ENCODE peak calls at places on chromosomes 3 and 15, in five cellular contexts. J is cardiac fibroblast, U is tibial nerve, D is heart right ventricle, V is AG10803. R is an unnamed sample.

GRCh38 chr3:33360136-33360825 is 79.9 kb downstream of the UBP1 start:
- DNase-seq in D (no peak), J (peak; percentile 93), U (no peak), V (peak; percentile 70), R (peak; percentile 29)

GRCh38 chr3:33131328-33132018 is 17.7 kb downstream of the CRTAP start:
- DNase-seq in D (no peak), U (no peak), V (peak; percentile 80), J (peak; percentile 84), R (no peak)

GRCh38 chr3:40329081-40329480 is 19.6 kb downstream of the EIF1B start:
- DNase-seq in D (no peak), J (no peak), U (no peak), V (no peak), R (no peak)

GRCh38 chr3:37514055-37514665 is 339.8 kb upstream of the LRRFIP2 start:
- DNase-seq in J (no peak), U (no peak), V (no peak), D (no peak), R (no peak)

GRCh38 chr3:169676925-169677537 is 13.5 kb upstream of the MECOM start:
- DNase-seq in U (no peak), D (no peak), J (no peak), V (no peak), R (no peak)

GRCh38 chr3:106212658-106213222 is 343.9 kb upstream of the CBLB start:
- DNase-seq in V (no peak), D (no peak), U (no peak), J (no peak), R (no peak)

GRCh38 chr3:149813367-149814281 is 609 bp downstream of the RNF13 start:
- DNase-seq in U (no peak), D (no peak), J (peak; percentile 52), V (peak; percentile 36), R (no peak)

GRCh38 chr15:58957101-58957973 is 23.9 kb upstream of the SLTM start:
- DNase-seq in V (peak; percentile 53), D (no peak), U (no peak), J (peak; percentile 77), R (no peak)

GRCh38 chr15:85527907-85528306 is 147.5 kb downstream of the AKAP13 start:
- DNase-seq in D (no peak), U (no peak), V (peak; percentile 95), J (peak; percentile 93), R (peak; percentile 26)

GRCh38 chr3:172140499-172141391 is 101.4 kb downstream of the FNDC3B start:
- DNase-seq in U (no peak), J (peak; percentile 100), V (peak; percentile 93), D (no peak), R (peak; percentile 88)

GRCh38 chr3:143084856-143085731 is 34.5 kb upstream of the CHST2 start:
- DNase-seq in D (no peak), U (no peak), J (peak; percentile 90), V (peak; percentile 31), R (no peak)

GRCh38 chr15:63347074-63347859 is 34.4 kb downstream of the CA12 start:
- DNase-seq in V (no peak), D (no peak), J (no peak), U (no peak), R (no peak)

GRCh38 chr15:63345391-63345752 is 36.3 kb downstream of the CA12 start:
- DNase-seq in U (no peak), D (no peak), V (no peak), J (no peak), R (no peak)

GRCh38 chr15:63348392-63348791 is 33.3 kb downstream of the CA12 start:
- DNase-seq in V (peak; percentile 73), D (peak; percentile 52), U (no peak), J (peak; percentile 83), R (no peak)

GRCh38 chr15:63341898-63342297 is 39.7 kb downstream of the CA12 start:
- DNase-seq in D (no peak), V (no peak), J (no peak), U (no peak), R (no peak)

GRCh38 chr15:63344737-63345390 is 36.8 kb downstream of the CA12 start:
- DNase-seq in V (peak; percentile 44), J (peak; percentile 34), U (no peak), D (no peak), R (no peak)
- H3K4me3 ChIP-seq in V (no peak overlapping the region), J (no peak overlapping the region), U (no peak overlapping the region), D (no peak overlapping the region), R (no peak overlapping the region)

GRCh38 chr3:177894021-177894690 is 642.1 kb upstream of the KCNMB2 start:
- DNase-seq in J (peak; percentile 55), U (no peak), V (no peak), D (no peak), R (no peak)

GRCh38 chr3:177898185-177898584 is 638.1 kb upstream of the KCNMB2 start:
- DNase-seq in D (no peak), J (no peak), V (no peak), U (no peak), R (no peak)

GRCh38 chr3:177887475-177887874 is 648.8 kb upstream of the KCNMB2 start:
- DNase-seq in D (no peak), U (no peak), V (no peak), J (no peak), R (no peak)

GRCh38 chr3:177889158-177889557 is 647.1 kb upstream of the KCNMB2 start:
- DNase-seq in U (no peak), D (no peak), V (no peak), J (no peak), R (no peak)

GRCh38 chr3:177893321-177893720 is 642.9 kb upstream of the KCNMB2 start:
- DNase-seq in V (peak; percentile 27), J (peak; percentile 21), D (no peak), U (no peak), R (no peak)
- TF ChIP-seq CTCF in V (peak; percentile 48), J (peak; percentile 29), D (no peak), U (peak; percentile 34), R (peak; percentile 4)

DNA sequence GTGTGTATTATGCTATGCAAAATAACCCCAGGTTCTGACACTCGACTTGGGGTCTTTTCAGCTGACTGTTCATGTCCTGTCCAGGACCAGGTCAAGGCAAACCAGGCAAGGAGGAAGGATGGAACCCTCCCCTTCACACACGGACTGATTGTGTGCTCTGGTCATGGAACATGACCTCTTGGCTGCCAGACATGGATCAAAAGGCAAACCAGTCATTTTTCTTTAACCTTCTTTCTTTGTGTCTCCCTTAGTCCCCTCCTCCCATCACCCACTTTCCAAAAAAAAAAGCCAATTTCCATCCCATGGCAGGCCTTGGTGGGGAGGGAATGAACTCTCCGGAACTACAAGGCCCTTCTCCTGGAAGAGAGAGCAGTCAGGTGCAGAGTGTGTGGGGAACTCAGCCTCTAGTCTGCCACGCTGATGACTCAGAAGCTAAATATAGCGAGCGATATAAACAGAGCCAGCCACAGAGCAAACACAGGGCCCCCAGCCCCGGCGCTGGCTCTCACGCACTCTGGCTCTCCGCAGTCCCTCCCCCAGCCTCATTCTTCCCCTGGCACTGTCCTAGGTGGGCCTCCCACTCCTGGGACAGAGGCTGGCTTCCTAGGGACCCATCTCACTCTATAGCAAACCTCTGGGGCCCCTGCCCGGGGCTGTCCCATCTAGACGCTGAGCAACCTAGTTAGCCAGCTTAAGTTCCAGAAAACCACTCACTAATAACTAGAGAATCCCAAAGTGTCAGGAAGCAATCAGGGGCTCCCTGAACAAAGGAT is 10.0 kb downstream of the BMF start:
- DNase-seq in J (peak; percentile 90), V (peak; percentile 90), U (no peak), D (peak; percentile 53), R (peak; percentile 80)
- H3K4me3 ChIP-seq in J (no peak overlapping the region), V (no peak overlapping the region), U (no peak overlapping the region), D (no peak overlapping the region), R (no peak overlapping the region)

DNA sequence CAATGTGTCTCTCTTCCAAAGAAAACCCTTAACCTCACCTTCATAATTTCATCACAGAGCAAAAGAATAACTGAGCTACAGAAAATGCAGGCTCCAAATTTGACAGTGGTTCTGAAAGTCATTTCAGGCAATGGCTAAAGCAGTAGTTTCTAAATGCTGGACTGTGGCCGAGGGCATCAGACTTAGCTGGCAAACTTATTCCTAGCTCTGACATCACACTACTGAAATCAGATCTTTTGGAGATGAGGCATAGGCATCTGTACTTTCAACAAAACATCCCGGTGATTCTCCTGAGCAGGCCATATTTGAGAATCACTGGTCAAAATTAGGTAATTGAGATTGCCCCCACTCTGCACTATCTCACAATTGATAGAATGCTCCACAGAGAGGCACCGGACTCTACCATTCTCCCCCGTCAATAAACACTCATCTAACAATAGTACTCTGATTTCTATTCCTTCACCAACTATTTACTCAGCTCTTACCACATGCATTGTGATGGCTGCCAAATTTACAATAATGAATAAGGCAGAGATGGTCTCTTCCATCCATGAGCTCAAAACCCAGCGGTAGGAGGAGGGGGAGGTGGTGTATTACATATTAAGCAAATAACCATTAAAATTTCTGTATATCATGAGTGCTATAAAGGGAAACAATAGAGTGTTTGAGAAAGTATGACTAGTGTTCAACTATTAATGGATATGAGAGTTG is 57.3 kb upstream of the SPRED1 start:
- DNase-seq in V (peak; percentile 45), U (no peak), D (no peak), J (no peak), R (no peak)
- TF ChIP-seq CTCF in V (no peak), U (no peak), D (no peak), J (no peak), R (no peak)

GRCh38 chr3:70072754-70073153 is 73.2 kb downstream of the SAMMSON start:
- DNase-seq in U (no peak), J (no peak), D (no peak), V (no peak), R (no peak)

GRCh38 chr3:70069557-70069956 is 70.0 kb downstream of the SAMMSON start:
- DNase-seq in J (no peak), U (no peak), D (no peak), V (no peak), R (no peak)

GRCh38 chr3:70072180-70072579 is 72.6 kb downstream of the SAMMSON start:
- DNase-seq in D (no peak), V (no peak), J (no peak), U (no peak), R (no peak)

GRCh38 chr3:70067860-70068479 is 68.4 kb downstream of the SAMMSON start:
- DNase-seq in D (no peak), V (no peak), J (peak; percentile 42), U (no peak), R (no peak)

DNA sequence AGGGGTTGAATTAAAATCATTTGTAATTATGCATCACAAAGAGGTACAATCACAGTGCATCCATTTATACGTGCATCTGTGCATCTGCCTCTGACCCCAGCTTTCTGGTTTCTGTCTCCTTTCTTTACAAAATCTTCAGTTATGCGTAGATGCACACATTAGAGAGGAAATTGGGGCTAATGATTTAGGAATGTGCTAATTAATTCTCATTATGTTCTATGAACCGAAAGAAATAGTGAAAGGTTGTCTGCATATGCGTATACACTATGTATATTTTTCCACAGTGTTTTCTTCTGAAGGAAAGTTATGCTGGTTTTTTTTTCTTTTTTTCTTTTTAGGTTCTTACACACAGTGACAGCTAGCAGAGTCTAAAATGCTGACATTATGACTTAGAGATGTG is 71.6 kb downstream of the SAMMSON start:
- DNase-seq in J (no peak), U (no peak), V (no peak), D (no peak), R (no peak)
- H3K4me3 ChIP-seq in J (no peak overlapping the region), U (no peak overlapping the region), V (no peak overlapping the region), D (no peak overlapping the region), R (no peak overlapping the region)

GRCh38 chr3:170864525-170865208 is 5.3 kb downstream of the RPL22L1 start:
- DNase-seq in J (peak; percentile 14), D (no peak), V (no peak), U (no peak), R (no peak)
- TF ChIP-seq CTCF in J (no peak), D (no peak), V (no peak), U (no peak), R (no peak)

R was measured in AG04449.